ENCODE peak calls at places on chromosome 19, in four cellular contexts. F is tibial artery, N is GM23338, A is fibroblast of lung. C is an unnamed sample.

GRCh38 chr19:33554821-33555220 is 33.2 kb upstream of the PEPD start:
- DNase-seq in F (no peak), N (no peak), A (no peak), C (no peak)

GRCh38 chr19:35729021-35729420 is 11.2 kb downstream of the KMT2B start:
- DNase-seq in F (no peak), N (no peak), A (no peak), C (no peak)

GRCh38 chr19:5642204-5642603 is 19.3 kb downstream of the SAFB start:
- DNase-seq in F (no peak), N (no peak), A (no peak), C (no peak)

GRCh38 chr19:35751839-35752745 is 3.7 kb downstream of the LIN37 start:
- DNase-seq in F (no peak), N (no peak), A (no peak), C (no peak)

GRCh38 chr19:45682908-45683307 is 8.8 kb downstream of the SNRPD2 start:
- DNase-seq in F (no peak), N (no peak), A (no peak), C (no peak)

GRCh38 chr19:6238643-6239281 is 41.0 kb downstream of the MLLT1 start:
- DNase-seq in F (no peak), N (no peak), A (peak), C (no peak)

GRCh38 chr19:7004313-7004931 is 16.8 kb downstream of the MBD3L2B start:
- DNase-seq in F (no peak), N (peak), A (peak), C (no peak)

GRCh38 chr19:46115396-46116109 is 8.9 kb downstream of the IGFL3 start:
- DNase-seq in F (no peak), N (no peak), A (peak), C (no peak)

GRCh38 chr19:48569814-48570213 is 17.8 kb downstream of the SULT2B1 start:
- DNase-seq in F (peak), N (no peak), A (peak), C (no peak)

DNA sequence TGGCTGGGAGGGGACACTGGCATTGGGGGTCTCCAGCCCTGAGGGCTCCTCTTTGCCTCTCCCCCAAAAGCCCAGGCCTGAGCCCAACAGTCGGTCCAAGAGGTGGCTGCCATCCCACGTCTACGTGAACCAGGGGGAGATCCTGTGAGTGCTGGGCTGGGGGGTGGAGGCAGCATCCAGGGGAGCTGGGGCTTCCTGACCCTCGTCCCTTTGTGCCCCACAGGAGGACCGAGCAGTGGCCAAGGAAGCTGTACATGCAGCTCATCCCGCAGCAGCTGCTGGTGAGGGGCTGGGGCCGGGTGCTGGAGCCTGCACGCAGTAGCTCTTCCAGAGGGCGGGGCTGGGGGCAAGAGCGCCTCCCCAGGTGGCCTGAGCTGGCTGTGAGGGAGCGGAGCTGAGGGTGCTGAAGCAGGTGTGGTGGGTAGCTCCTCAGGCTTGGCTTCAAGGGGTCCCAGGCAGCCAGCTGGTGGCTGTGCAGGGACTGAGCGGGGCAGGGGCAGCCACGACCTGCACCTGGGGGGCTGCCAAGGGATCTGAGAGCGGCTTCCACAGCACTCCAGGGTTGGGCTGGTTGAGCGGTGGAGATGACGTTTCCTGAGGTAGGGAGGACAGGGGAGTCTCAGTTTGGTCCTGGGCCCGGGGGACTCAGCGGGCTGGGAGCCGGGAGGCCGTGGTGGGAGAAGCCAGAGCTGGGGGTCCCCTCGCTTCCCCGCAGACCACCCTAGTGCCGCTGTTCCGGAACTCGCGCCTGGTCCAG is 7.1 kb downstream of the PTOV1 start:
- DNase-seq in F (no peak), N (no peak), A (no peak), C (no peak)
- TF ChIP-seq CTCF in F (no peak), N (no peak), A (no peak), C (no peak)

GRCh38 chr19:55855160-55855559 is 18.8 kb downstream of the NLRP4 start:
- DNase-seq in F (no peak), N (no peak), A (no peak), C (no peak)
- H3K4me3 ChIP-seq in F (no peak), N (no peak), A (no peak), C (no peak)

DNA sequence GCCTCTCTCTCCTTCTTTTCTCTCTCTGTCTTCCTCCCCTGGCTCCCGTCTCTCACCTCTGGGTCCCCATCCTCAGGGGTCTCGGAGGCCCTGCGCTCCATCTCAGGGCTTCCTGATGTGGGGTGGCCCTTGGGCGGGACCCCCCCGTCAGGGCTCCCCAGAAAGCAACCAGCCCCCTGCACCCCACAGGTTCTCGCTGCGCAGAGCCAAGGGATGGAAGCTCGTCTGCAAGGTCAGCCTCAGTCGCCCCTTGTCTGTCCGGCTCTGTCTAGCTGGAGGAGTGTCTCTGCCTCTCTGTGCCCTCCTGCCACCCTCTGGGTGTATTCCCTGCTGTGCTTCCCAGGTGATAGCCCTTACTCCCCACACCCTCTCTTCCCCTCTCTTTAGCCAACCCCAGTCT is at the start of gene SBK3:
- DNase-seq in F (no peak), N (no peak), A (no peak), C (no peak)
- H3K27ac ChIP-seq in F (no peak), N (no peak), A (peak), C (peak)

GRCh38 chr19:10820173-10820572 is 15.8 kb downstream of the TMED1 start:
- DNase-seq in F (no peak), N (peak), A (no peak), C (no peak)
- TF ChIP-seq CTCF in F (no peak), N (peak), A (no peak), C (no peak)

DNA sequence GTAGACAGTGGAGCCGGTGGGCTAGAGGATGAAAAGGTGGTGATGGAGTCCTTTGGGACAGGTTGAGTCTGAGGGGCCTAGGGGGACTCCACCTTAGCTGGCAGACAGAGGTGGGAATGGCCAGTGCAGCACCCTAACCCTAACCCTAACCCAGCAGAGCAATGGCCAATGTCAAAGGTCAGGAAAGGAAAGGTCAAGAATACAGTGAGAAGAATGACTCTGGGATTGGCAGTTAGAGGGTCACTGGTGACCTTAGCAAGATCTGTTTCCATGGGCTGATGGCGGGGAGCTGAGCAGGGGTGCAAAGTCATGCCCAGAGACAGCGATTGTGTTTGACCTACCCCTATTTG is 16.6 kb downstream of the GNA15 start:
- DNase-seq in F (no peak), N (no peak), A (no peak), C (no peak)
- H3K4me3 ChIP-seq in F (no peak), N (no peak), A (no peak), C (no peak)

GRCh38 chr19:31559494-31559893 is 210.3 kb upstream of the TSHZ3 start:
- DNase-seq in F (no peak), N (no peak), A (no peak), C (no peak)

GRCh38 chr19:31562916-31563626 is 213.8 kb upstream of the TSHZ3 start:
- DNase-seq in F (no peak), N (peak), A (no peak), C (peak)

GRCh38 chr19:31560771-31561080 is 211.5 kb upstream of the TSHZ3 start:
- DNase-seq in F (no peak), N (no peak), A (no peak), C (no peak)

GRCh38 chr19:31555634-31556215 is 206.5 kb upstream of the TSHZ3 start:
- DNase-seq in F (no peak), N (no peak), A (no peak), C (no peak)

GRCh38 chr19:31560021-31560770 is 211.0 kb upstream of the TSHZ3 start:
- DNase-seq in F (no peak), N (no peak), A (no peak), C (no peak)
- H3K27ac ChIP-seq in F (no peak), N (no peak), A (no peak), C (no peak)